ENCODE peak calls at places on chromosome 1, in seven cellular contexts. P is H9, K is IMR-90, R is mesendoderm, Q is neuronal stem cell, D is mesenchymal stem cell, L is trophoblast cell. T is an unnamed sample.

GRCh38 chr1:167723707-167724323 is 2.0 kb downstream of the MPZL1 start:
- DNase-seq in P (no peak), K (no peak), R (no peak), Q (no peak), D (no peak), L (no peak), T (no peak)

GRCh38 chr1:150146853-150147542 is 2.7 kb upstream of the PLEKHO1 start:
- DNase-seq in P (peak), K (no peak), R (no peak), Q (no peak), D (no peak), L (no peak), T (no peak)

GRCh38 chr1:7539772-7540175 is 231.3 kb upstream of the VAMP3 start:
- DNase-seq in P (peak), K (peak), R (peak), Q (peak), D (no peak), L (peak), T (peak)

GRCh38 chr1:226630592-226630991 is 82.0 kb downstream of the STUM start:
- DNase-seq in P (no peak), K (no peak), R (no peak), Q (no peak), D (no peak), L (no peak), T (no peak)

GRCh38 chr1:150149490-150150453 is at the start of gene PLEKHO1:
- DNase-seq in P (peak), K (peak), R (peak), Q (peak), D (peak), L (peak), T (no peak)

GRCh38 chr1:218671573-218671972 is 326.4 kb downstream of the TGFB2 start:
- DNase-seq in P (no peak), K (peak), R (no peak), Q (no peak), D (peak), L (no peak), T (no peak)

GRCh38 chr1:70168283-70168682 is 37.1 kb downstream of the LRRC40 start:
- DNase-seq in P (no peak), K (no peak), R (peak), Q (no peak), D (no peak), L (no peak), T (no peak)

GRCh38 chr1:8456306-8456912 is 138.5 kb downstream of the SLC45A1 start:
- DNase-seq in P (no peak), K (peak), R (no peak), Q (no peak), D (peak), L (no peak), T (no peak)

GRCh38 chr1:22207605-22208264 is 64.8 kb upstream of the WNT4 start:
- DNase-seq in P (no peak), K (no peak), R (no peak), Q (no peak), D (no peak), L (no peak), T (no peak)

GRCh38 chr1:8382051-8382505 is 64.2 kb downstream of the SLC45A1 start:
- DNase-seq in P (no peak), K (no peak), R (peak), Q (peak), D (no peak), L (no peak), T (no peak)

GRCh38 chr1:89800718-89801117 is 20.1 kb upstream of the LRRC8D start:
- DNase-seq in P (no peak), K (no peak), R (no peak), Q (no peak), D (no peak), L (no peak), T (no peak)
- H2BK5ac ChIP-seq in P (no peak), K (no peak), R (no peak), Q (no peak), D (no peak), L (no peak), T (no peak)

GRCh38 chr1:185857447-185857846 is 123.3 kb downstream of the HMCN1 start:
- DNase-seq in P (no peak), K (peak), R (no peak), Q (no peak), D (no peak), L (no peak), T (no peak)
- H2BK5ac ChIP-seq in P (no peak), K (no peak), R (no peak), Q (no peak), D (no peak), L (no peak), T (no peak)

GRCh38 chr1:239976130-239976968 is 115.3 kb upstream of the FMN2 start:
- DNase-seq in P (peak), K (peak), R (peak), Q (peak), D (peak), L (peak), T (no peak)

GRCh38 chr1:239979469-239979868 is 112.2 kb upstream of the FMN2 start:
- DNase-seq in P (no peak), K (no peak), R (peak), Q (no peak), D (no peak), L (no peak), T (no peak)

GRCh38 chr1:239982762-239983161 is 108.9 kb upstream of the FMN2 start:
- DNase-seq in P (no peak), K (no peak), R (no peak), Q (no peak), D (no peak), L (no peak), T (no peak)

DNA sequence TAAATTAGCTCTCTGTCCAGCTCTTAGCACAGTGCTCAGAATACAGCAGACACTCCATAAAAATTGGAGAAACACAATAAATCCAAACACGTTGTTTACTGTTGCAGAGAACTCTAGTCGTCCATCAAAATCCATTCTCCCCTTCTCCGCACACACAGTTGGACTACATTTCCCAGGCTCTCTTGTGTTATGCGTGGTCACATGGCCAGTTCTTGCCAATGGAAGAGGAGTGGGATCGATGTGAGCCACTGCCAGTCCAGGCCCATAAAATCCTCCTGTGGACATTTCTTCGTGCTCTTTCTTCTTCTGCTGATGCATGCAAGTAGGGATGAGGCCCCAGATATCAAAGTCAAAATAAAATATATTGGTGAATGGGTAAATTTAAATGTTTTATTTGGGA is 114.3 kb upstream of the FMN2 start:
- DNase-seq in P (no peak), K (no peak), R (no peak), Q (no peak), D (no peak), L (no peak), T (no peak)
- H2BK5ac ChIP-seq in P (no peak), K (no peak), R (no peak), Q (no peak), D (no peak), L (no peak), T (no peak)

DNA sequence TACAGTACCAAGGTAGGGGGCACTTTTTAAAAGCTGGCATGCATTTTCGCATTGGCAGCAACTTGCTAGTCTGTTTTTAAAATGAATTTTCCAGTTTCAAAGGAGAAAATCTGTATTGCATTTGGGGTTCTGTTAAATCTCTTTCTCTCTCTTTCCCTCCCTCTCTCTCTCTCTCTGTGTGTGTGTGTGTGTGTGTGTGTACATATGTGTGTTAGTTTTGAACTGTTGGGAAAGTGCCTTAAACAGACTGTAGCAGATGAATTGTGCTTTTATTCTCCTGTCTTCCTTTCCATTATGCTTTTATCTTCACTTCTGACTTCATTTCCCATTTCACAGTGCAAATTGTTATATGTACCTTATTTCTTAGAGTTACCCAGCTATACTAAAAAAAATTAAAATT is 7.3 kb downstream of the NIBAN1 start:
- DNase-seq in P (no peak), K (no peak), R (no peak), Q (no peak), D (peak), L (no peak), T (no peak)
- H2BK5ac ChIP-seq in P (no peak), K (peak), R (no peak), Q (no peak), D (no peak), L (no peak), T (no peak)

GRCh38 chr1:182811975-182812727 is 22.6 kb downstream of the NPL start:
- DNase-seq in P (no peak), K (no peak), R (no peak), Q (no peak), D (no peak), L (no peak), T (no peak)

GRCh38 chr1:182803846-182804245 is 14.3 kb downstream of the NPL start:
- DNase-seq in P (no peak), K (no peak), R (no peak), Q (no peak), D (no peak), L (no peak), T (no peak)

GRCh38 chr1:182806015-182806678 is 16.6 kb downstream of the NPL start:
- DNase-seq in P (peak), K (no peak), R (peak), Q (no peak), D (no peak), L (no peak), T (peak)

GRCh38 chr1:182809414-182809957 is 19.9 kb downstream of the NPL start:
- DNase-seq in P (no peak), K (no peak), R (no peak), Q (no peak), D (no peak), L (no peak), T (no peak)

DNA sequence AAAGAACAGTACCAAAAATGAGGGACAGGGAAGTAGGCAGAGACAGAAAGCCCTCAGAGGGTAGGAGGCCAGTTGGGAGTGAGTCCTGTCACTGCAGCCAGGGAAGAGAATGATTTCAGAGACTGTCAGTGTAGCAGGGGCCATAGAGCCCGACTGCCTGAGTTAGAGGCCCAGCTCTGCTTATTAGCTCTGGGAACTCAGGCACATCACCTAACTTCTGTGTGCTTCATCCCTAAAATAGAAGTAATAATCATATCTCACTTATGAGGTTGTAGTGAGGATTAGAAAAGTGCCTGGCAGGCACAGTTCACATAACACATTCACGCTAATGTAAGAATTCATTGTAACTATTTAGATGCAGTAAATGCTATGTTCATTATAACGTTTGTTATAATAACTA is 18.3 kb downstream of the NPL start:
- DNase-seq in P (no peak), K (no peak), R (no peak), Q (no peak), D (no peak), L (no peak), T (no peak)
- H2BK5ac ChIP-seq in P (no peak), K (no peak), R (no peak), Q (no peak), D (no peak), L (no peak), T (no peak)